ENCODE peak calls at places on chromosomes 3 and 15, in eight cellular contexts. U, B, T, R, L, V, J and W are unnamed samples.

GRCh38 chr15:82081904-82082810 is 36.3 kb upstream of the MEX3B start:
- DNase-seq in U (no peak), B (no peak), T (peak; percentile 93), R (peak; percentile 87), L (no peak), V (peak; percentile 74), J (no peak), W (no peak)

GRCh38 chr3:9782777-9783176 is 9.5 kb downstream of the TADA3 start:
- DNase-seq in U (no peak), B (no peak), T (no peak), R (no peak), L (peak; percentile 39), V (no peak), J (no peak), W (no peak)

GRCh38 chr3:160586679-160587078 is 21.3 kb upstream of the KPNA4 start:
- DNase-seq in U (no peak), B (no peak), T (no peak), R (no peak), L (no peak), V (no peak), J (no peak), W (no peak)

GRCh38 chr3:166211451-166211850 is 374.2 kb upstream of the BCHE start:
- DNase-seq in U (peak; percentile 56), B (no peak), T (no peak), R (no peak), L (no peak), V (no peak), J (no peak), W (no peak)

GRCh38 chr3:66153471-66153870 is 67.3 kb upstream of the SLC25A26 start:
- DNase-seq in U (no peak), B (no peak), T (peak; percentile 52), R (no peak), L (no peak), V (no peak), J (no peak), W (no peak)

GRCh38 chr15:78108300-78109084 is 16.1 kb downstream of the SH2D7 start:
- DNase-seq in U (peak; percentile 81), B (peak; percentile 88), T (peak; percentile 94), R (peak; percentile 40), L (peak; percentile 78), V (peak; percentile 89), J (peak; percentile 41), W (peak; percentile 92)

GRCh38 chr3:187777331-187778046 is 32.2 kb upstream of the BCL6 start:
- DNase-seq in U (no peak), B (no peak), T (peak; percentile 44), R (no peak), L (no peak), V (peak; percentile 35), J (no peak), W (peak; percentile 69)

GRCh38 chr3:186090884-186091283 is 18.0 kb downstream of the ETV5 start:
- DNase-seq in U (no peak), B (no peak), T (no peak), R (no peak), L (no peak), V (no peak), J (no peak), W (no peak)

GRCh38 chr15:100627789-100628395 is 25.5 kb downstream of the ASB7 start:
- DNase-seq in U (peak; percentile 64), B (peak; percentile 69), T (peak; percentile 61), R (peak; percentile 46), L (peak; percentile 76), V (peak; percentile 89), J (peak; percentile 59), W (peak; percentile 72)

GRCh38 chr3:132912416-132912753 is 125.8 kb upstream of the TMEM108 start:
- DNase-seq in U (no peak), B (no peak), T (no peak), R (no peak), L (no peak), V (no peak), J (no peak), W (no peak)

GRCh38 chr3:189626286-189626685 is 4.9 kb upstream of the TP63 start:
- DNase-seq in U (no peak), B (no peak), T (peak; percentile 9), R (no peak), L (no peak), V (no peak), J (no peak), W (no peak)

GRCh38 chr3:77055841-77056341 is 16.0 kb downstream of the ROBO2 start:
- DNase-seq in U (no peak), B (no peak), T (no peak), R (peak; percentile 20), L (no peak), V (no peak), J (no peak), W (no peak)

GRCh38 chr3:61901481-61901880 is 340.1 kb downstream of the PTPRG start:
- DNase-seq in U (no peak), B (no peak), T (no peak), R (no peak), L (no peak), V (no peak), J (no peak), W (no peak)

GRCh38 chr15:41944313-41944940 is 27.9 kb downstream of the EHD4 start:
- DNase-seq in U (no peak), B (peak; percentile 45), T (peak; percentile 95), R (peak; percentile 84), L (no peak), V (peak; percentile 94), J (no peak), W (no peak)

GRCh38 chr3:141769171-141769894 is 6.1 kb downstream of the GRK7 start:
- DNase-seq in U (no peak), B (no peak), T (peak; percentile 28), R (no peak), L (no peak), V (peak; percentile 25), J (no peak), W (no peak)

GRCh38 chr3:157573281-157573680 is 70.1 kb upstream of the VEPH1 start:
- DNase-seq in U (no peak), B (no peak), T (peak; percentile 40), R (no peak), L (no peak), V (no peak), J (no peak), W (no peak)

GRCh38 chr15:88657326-88658069 is 18.7 kb downstream of the ISG20 start:
- DNase-seq in U (peak; percentile 75), B (peak; percentile 63), T (peak; percentile 81), R (no peak), L (peak; percentile 14), V (peak; percentile 69), J (no peak), W (peak; percentile 53)

GRCh38 chr3:171462224-171462623 is 2.0 kb upstream of the TNIK start:
- DNase-seq in U (no peak), B (no peak), T (no peak), R (no peak), L (peak; percentile 26), V (no peak), J (no peak), W (peak; percentile 38)